ENCODE peak calls at places on chromosomes 16 and 17, in eight cellular contexts. P is GM12878; V is adipocyte; G is colonic mucosa; R is SHP77; D is memory B cell; M is fibroblast of the aortic adventitia; S is stimulated activated CD4-positive, alpha-beta T cell treated with anti-CD3 and anti-CD28 coated beads, TNF-alpha, amount 100 ng/mL, for 48 hours. U is an unnamed sample.

GRCh38 chr17:63558441-63558840 is 8.2 kb downstream of the DCAF7 start:
- DNase-seq in D (no peak), V (no peak), G (no peak), S (no peak), P (no peak), R (no peak), M (no peak), U (no peak)

GRCh38 chr16:3879258-3879886 is 1.1 kb downstream of the CREBBP start:
- DNase-seq in P (no peak), V (peak; percentile 61), M (no peak), D (peak; percentile 18), S (peak; percentile 8), G (peak; percentile 34), R (no peak), U (no peak)

GRCh38 chr17:2415081-2415480 is 14.2 kb upstream of the MNT start:
- DNase-seq in G (no peak), P (no peak), V (no peak), D (no peak), S (no peak), R (no peak), M (no peak), U (no peak)

GRCh38 chr17:82966415-82966814 is 113.0 kb upstream of the METRNL start:
- DNase-seq in S (no peak), M (no peak), D (no peak), V (no peak), G (peak; percentile 6), P (no peak), R (no peak), U (no peak)

GRCh38 chr17:42553161-42553818 is 567 bp downstream of the HSD17B1 start:
- DNase-seq in P (no peak), M (no peak), R (no peak), G (no peak), D (no peak), S (no peak), V (no peak), U (no peak)

GRCh38 chr16:11597737-11598136 is 11.0 kb upstream of the LITAF start:
- DNase-seq in V (no peak), G (no peak), M (no peak), P (no peak), R (no peak), S (no peak), D (no peak), U (no peak)

GRCh38 chr17:43998552-43998951 is 5.9 kb upstream of the NAGS start:
- DNase-seq in D (no peak), G (no peak), M (peak; percentile 65), S (no peak), V (no peak), R (no peak), P (no peak), U (no peak)

GRCh38 chr16:741986-742629 is 1.3 kb upstream of the CIAO3 start:
- DNase-seq in D (no peak), M (no peak), G (no peak), V (no peak), P (no peak), S (no peak), R (no peak), U (no peak)

GRCh38 chr16:67652578-67653130 is 7.4 kb downstream of the ACD start:
- DNase-seq in V (peak; percentile 53), M (no peak), R (peak; percentile 9), G (no peak), S (no peak), P (no peak), D (no peak), U (no peak)

GRCh38 chr17:76278268-76278908 is 13.2 kb downstream of the UBALD2 start:
- DNase-seq in D (peak; percentile 25), V (no peak), S (no peak), P (no peak), M (no peak), R (no peak), G (no peak), U (no peak)

GRCh38 chr17:1188812-1189211 is 9.0 kb upstream of the ABR start:
- DNase-seq in M (peak; percentile 93), G (peak; percentile 72), S (no peak), R (no peak), D (no peak), P (no peak), V (no peak), U (peak; percentile 93)

GRCh38 chr16:12559714-12560113 is 244.0 kb downstream of the CPPED1 start:
- DNase-seq in D (no peak), P (no peak), S (no peak), V (peak; percentile 27), M (peak; percentile 11), G (no peak), R (no peak), U (no peak)

GRCh38 chr16:84905965-84906460 is 86.2 kb downstream of the CRISPLD2 start:
- DNase-seq in D (no peak), G (no peak), R (no peak), S (no peak), V (no peak), P (no peak), M (no peak), U (no peak)

GRCh38 chr17:4109424-4109823 is 33.4 kb downstream of the ZZEF1 start:
- DNase-seq in D (no peak), M (no peak), G (no peak), P (no peak), S (no peak), V (no peak), R (no peak), U (no peak)

GRCh38 chr16:67767953-67768352 is 38.4 kb downstream of the RANBP10 start:
- DNase-seq in D (no peak), G (no peak), P (no peak), S (no peak), V (peak; percentile 66), M (peak; percentile 63), R (no peak), U (no peak)

GRCh38 chr16:82631701-82632685 is 5.2 kb downstream of the CDH13 start:
- DNase-seq in R (no peak), P (no peak), M (no peak), D (no peak), G (no peak), S (no peak), V (no peak), U (no peak)

GRCh38 chr17:64687959-64688358 is 25.9 kb upstream of the SMURF2 start:
- DNase-seq in G (no peak), D (no peak), R (no peak), S (no peak), P (no peak), M (peak; percentile 89), V (no peak), U (no peak)

GRCh38 chr16:46974352-46974751 is 878 bp upstream of the DNAJA2 start:
- DNase-seq in D (no peak), P (peak; percentile 35), S (no peak), M (peak; percentile 9), V (peak; percentile 42), R (peak; percentile 46), G (no peak), U (no peak)

GRCh38 chr17:65229596-65229995 is 92.4 kb downstream of the RGS9 start:
- DNase-seq in D (no peak), S (no peak), M (no peak), V (no peak), G (no peak), P (no peak), R (no peak), U (no peak)

GRCh38 chr17:62696726-62697490 is 69.4 kb downstream of the MRC2 start:
- DNase-seq in S (no peak), M (peak; percentile 38), P (no peak), D (no peak), R (no peak), V (no peak), G (no peak), U (no peak)

GRCh38 chr16:66928702-66929388 is 3.5 kb upstream of the RRAD start:
- DNase-seq in D (no peak), P (no peak), M (peak; percentile 41), V (peak; percentile 51), G (no peak), R (no peak), S (peak; percentile 47), U (no peak)

GRCh38 chr17:76657505-76658386 is 14.2 kb upstream of the ST6GALNAC1 start:
- DNase-seq in V (no peak), D (no peak), S (no peak), R (no peak), M (no peak), G (peak; percentile 67), P (no peak), U (no peak)

GRCh38 chr17:32833526-32833925 is 43.4 kb downstream of the MYO1D start:
- DNase-seq in V (no peak), G (no peak), R (no peak), D (no peak), S (no peak), P (no peak), M (no peak), U (no peak)

GRCh38 chr17:69466905-69467630 is 52.6 kb downstream of the MAP2K6 start:
- DNase-seq in M (no peak), G (no peak), D (no peak), V (no peak), S (no peak), R (no peak), P (no peak), U (peak; percentile 57)

GRCh38 chr16:63315229-63315628 is 1279.0 kb upstream of the CDH8 start:
- DNase-seq in S (no peak), M (no peak), V (no peak), G (no peak), P (no peak), D (no peak), R (no peak), U (peak; percentile 39)

GRCh38 chr17:69711504-69711903 is 297.0 kb downstream of the MAP2K6 start:
- DNase-seq in G (no peak), V (no peak), D (no peak), R (peak; percentile 39), P (no peak), S (no peak), M (no peak), U (no peak)

GRCh38 chr17:64024781-64025731 is 4.6 kb upstream of the ICAM2 start:
- DNase-seq in G (peak; percentile 21), V (no peak), P (no peak), M (no peak), R (no peak), D (no peak), S (no peak), U (no peak)

U was measured in mucosa of gallbladder.